ENCODE peak calls at places on chromosomes 16 and 17, in four cellular contexts. One of them, this sample, is unnamed. For H3K36me3, the result is how much of the 10 kb centered on the place peaks cover.

GRCh38 chr17:77990301-77990700 is 31.8 kb downstream of the TNRC6C start:
- DNase-seq in lung: no peak
- DNase-seq in spleen: no peak
- DNase-seq in heart right ventricle: no peak
- DNase-seq in this sample: no peak

GRCh38 chr16:57446530-57447141 is 549 bp downstream of the CIAPIN1 start:
- DNase-seq in lung: peak
- DNase-seq in spleen: no peak
- DNase-seq in heart right ventricle: peak
- DNase-seq in this sample: peak

GRCh38 chr17:45902892-45903346 is 8.6 kb downstream of the MAPT start:
- DNase-seq in lung: no peak
- DNase-seq in spleen: no peak
- DNase-seq in heart right ventricle: no peak
- DNase-seq in this sample: no peak

GRCh38 chr17:39622380-39623006 is 4.3 kb upstream of the PPP1R1B start:
- DNase-seq in lung: no peak
- DNase-seq in spleen: no peak
- DNase-seq in heart right ventricle: no peak
- DNase-seq in this sample: no peak

GRCh38 chr16:17302213-17302612 is 168.5 kb downstream of the XYLT1 start:
- DNase-seq in lung: no peak
- DNase-seq in spleen: no peak
- DNase-seq in heart right ventricle: no peak
- DNase-seq in this sample: no peak

GRCh38 chr17:51255673-51256072 is 4.2 kb downstream of the MBTD1 start:
- DNase-seq in lung: no peak
- DNase-seq in spleen: no peak
- DNase-seq in heart right ventricle: no peak
- DNase-seq in this sample: no peak

GRCh38 chr16:89286096-89286495 is 68.6 kb downstream of the ZNF778 start:
- DNase-seq in lung: no peak
- DNase-seq in spleen: no peak
- DNase-seq in heart right ventricle: no peak
- DNase-seq in this sample: no peak

GRCh38 chr16:4687946-4688673 is 5.3 kb upstream of the NUDT16L1 start:
- DNase-seq in lung: no peak
- DNase-seq in spleen: peak
- DNase-seq in heart right ventricle: no peak
- DNase-seq in this sample: no peak

GRCh38 chr17:73878923-73879322 is 234.7 kb upstream of the SDK2 start:
- DNase-seq in lung: no peak
- DNase-seq in spleen: no peak
- DNase-seq in heart right ventricle: no peak
- DNase-seq in this sample: no peak

GRCh38 chr17:60579090-60579489 is 20.9 kb upstream of the PPM1D start:
- DNase-seq in lung: no peak
- DNase-seq in spleen: no peak
- DNase-seq in heart right ventricle: no peak
- DNase-seq in this sample: no peak

GRCh38 chr16:54750249-54750648 is 180.4 kb upstream of the IRX5 start:
- DNase-seq in lung: no peak
- DNase-seq in spleen: no peak
- DNase-seq in heart right ventricle: no peak
- DNase-seq in this sample: no peak

GRCh38 chr16:54746596-54746995 is 184.1 kb upstream of the IRX5 start:
- DNase-seq in lung: no peak
- DNase-seq in spleen: no peak
- DNase-seq in heart right ventricle: no peak
- DNase-seq in this sample: no peak

GRCh38 chr16:54744998-54745397 is 185.7 kb upstream of the IRX5 start:
- DNase-seq in lung: no peak
- DNase-seq in spleen: no peak
- DNase-seq in heart right ventricle: no peak
- DNase-seq in this sample: no peak

GRCh38 chr16:54748611-54749190 is 182.0 kb upstream of the IRX5 start:
- DNase-seq in lung: no peak
- DNase-seq in spleen: no peak
- DNase-seq in heart right ventricle: no peak
- DNase-seq in this sample: no peak
- H3K4me3 ChIP-seq in lung: no peak
- H3K4me3 ChIP-seq in spleen: no peak
- H3K4me3 ChIP-seq in heart right ventricle: no peak
- H3K4me3 ChIP-seq in this sample: no peak

GRCh38 chr17:48261297-48261880 is 153.8 kb downstream of the SNX11 start:
- DNase-seq in lung: no peak
- DNase-seq in spleen: no peak
- DNase-seq in heart right ventricle: no peak
- DNase-seq in this sample: peak
- TF ChIP-seq CTCF in lung: no peak
- TF ChIP-seq CTCF in spleen: no peak
- TF ChIP-seq CTCF in heart right ventricle: peak
- TF ChIP-seq CTCF in this sample: peak

GRCh38 chr16:10045947-10046346 is 136.3 kb downstream of the GRIN2A start:
- DNase-seq in lung: no peak
- DNase-seq in spleen: no peak
- DNase-seq in heart right ventricle: no peak
- DNase-seq in this sample: no peak
- H3K36me3 ChIP-seq in lung: under half
- H3K36me3 ChIP-seq in spleen: under half
- H3K36me3 ChIP-seq in heart right ventricle: under half
- H3K36me3 ChIP-seq in this sample: under half

GRCh38 chr17:48053758-48054237 is 5.6 kb downstream of the NFE2L1 start:
- DNase-seq in lung: no peak
- DNase-seq in spleen: no peak
- DNase-seq in heart right ventricle: no peak
- DNase-seq in this sample: no peak

GRCh38 chr17:48055531-48056245 is 7.5 kb downstream of the NFE2L1 start:
- DNase-seq in lung: no peak
- DNase-seq in spleen: peak
- DNase-seq in heart right ventricle: no peak
- DNase-seq in this sample: peak

GRCh38 chr17:48052956-48053757 is 5.0 kb downstream of the NFE2L1 start:
- DNase-seq in lung: no peak
- DNase-seq in spleen: peak
- DNase-seq in heart right ventricle: peak
- DNase-seq in this sample: no peak

GRCh38 chr17:48056246-48056745 is 8.1 kb downstream of the NFE2L1 start:
- DNase-seq in lung: no peak
- DNase-seq in spleen: peak
- DNase-seq in heart right ventricle: no peak
- DNase-seq in this sample: no peak

GRCh38 chr17:48054238-48055185 is 6.4 kb downstream of the NFE2L1 start:
- DNase-seq in lung: peak
- DNase-seq in spleen: peak
- DNase-seq in heart right ventricle: peak
- DNase-seq in this sample: no peak
- H3K4me3 ChIP-seq in lung: no peak
- H3K4me3 ChIP-seq in spleen: peak
- H3K4me3 ChIP-seq in heart right ventricle: peak
- H3K4me3 ChIP-seq in this sample: no peak

GRCh38 chr17:66952031-66952524 is 12.4 kb upstream of the CACNG4 start:
- DNase-seq in lung: peak
- DNase-seq in spleen: no peak
- DNase-seq in heart right ventricle: no peak
- DNase-seq in this sample: peak

GRCh38 chr17:66953661-66954060 is 10.8 kb upstream of the CACNG4 start:
- DNase-seq in lung: no peak
- DNase-seq in spleen: no peak
- DNase-seq in heart right ventricle: no peak
- DNase-seq in this sample: no peak

GRCh38 chr17:66951605-66951953 is 12.9 kb upstream of the CACNG4 start:
- DNase-seq in lung: no peak
- DNase-seq in spleen: no peak
- DNase-seq in heart right ventricle: no peak
- DNase-seq in this sample: peak

GRCh38 chr17:66954632-66955031 is 9.9 kb upstream of the CACNG4 start:
- DNase-seq in lung: no peak
- DNase-seq in spleen: no peak
- DNase-seq in heart right ventricle: no peak
- DNase-seq in this sample: no peak

GRCh38 chr17:66952681-66953638 is 11.5 kb upstream of the CACNG4 start:
- DNase-seq in lung: no peak
- DNase-seq in spleen: no peak
- DNase-seq in heart right ventricle: no peak
- DNase-seq in this sample: peak
- TF ChIP-seq CTCF in lung: no peak
- TF ChIP-seq CTCF in spleen: no peak
- TF ChIP-seq CTCF in heart right ventricle: no peak
- TF ChIP-seq CTCF in this sample: peak

GRCh38 chr16:8919934-8920465 is 37.8 kb downstream of the LITAFD start:
- DNase-seq in lung: no peak
- DNase-seq in spleen: no peak
- DNase-seq in heart right ventricle: no peak
- DNase-seq in this sample: peak

GRCh38 chr16:8914098-8914497 is 31.9 kb downstream of the LITAFD start:
- DNase-seq in lung: no peak
- DNase-seq in spleen: no peak
- DNase-seq in heart right ventricle: no peak
- DNase-seq in this sample: no peak

GRCh38 chr16:8919089-8919933 is 37.2 kb downstream of the LITAFD start:
- DNase-seq in lung: no peak
- DNase-seq in spleen: no peak
- DNase-seq in heart right ventricle: no peak
- DNase-seq in this sample: no peak

GRCh38 chr16:8915722-8916321 is 33.7 kb downstream of the LITAFD start:
- DNase-seq in lung: no peak
- DNase-seq in spleen: no peak
- DNase-seq in heart right ventricle: no peak
- DNase-seq in this sample: no peak

DNA sequence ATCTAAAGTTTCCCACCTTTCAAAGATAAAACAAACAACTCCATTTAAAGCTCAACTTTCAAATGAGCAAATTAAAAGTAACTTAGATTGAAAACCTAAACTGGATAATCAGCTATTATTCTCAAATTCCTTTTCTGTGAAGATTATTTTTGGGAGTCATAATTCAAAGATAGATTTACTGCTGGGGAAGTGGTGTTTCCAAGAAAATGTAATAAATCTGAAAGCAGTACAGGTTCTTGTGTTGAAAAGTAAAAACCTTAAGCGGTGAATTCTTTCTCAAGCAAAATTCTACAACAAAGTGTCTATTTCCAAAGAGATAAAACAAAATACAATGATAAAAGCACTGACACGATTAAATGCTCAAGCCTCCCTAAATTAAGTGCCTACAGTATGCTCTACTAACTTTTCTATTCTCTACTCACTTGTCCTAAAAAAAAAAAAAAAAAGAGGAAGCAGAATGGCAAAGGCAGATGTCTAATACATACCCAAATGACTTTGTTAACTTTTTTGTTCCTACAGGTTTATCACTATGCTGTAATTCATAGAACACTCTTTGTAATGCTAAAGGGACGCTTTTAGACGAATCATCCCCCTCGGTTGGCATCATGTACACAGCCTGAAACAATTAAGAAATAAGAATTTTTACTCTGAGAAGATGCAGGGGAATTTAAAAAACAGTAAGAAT is 34.5 kb downstream of the LITAFD start:
- DNase-seq in lung: no peak
- DNase-seq in spleen: no peak
- DNase-seq in heart right ventricle: no peak
- DNase-seq in this sample: no peak
- H3K36me3 ChIP-seq in lung: under half
- H3K36me3 ChIP-seq in spleen: half or more
- H3K36me3 ChIP-seq in heart right ventricle: under half
- H3K36me3 ChIP-seq in this sample: under half

GRCh38 chr17:31565652-31566051 is 174.2 kb downstream of the RAB11FIP4 start:
- DNase-seq in lung: no peak
- DNase-seq in spleen: no peak
- DNase-seq in heart right ventricle: no peak
- DNase-seq in this sample: no peak

GRCh38 chr17:31566247-31566991 is 174.9 kb downstream of the RAB11FIP4 start:
- DNase-seq in lung: no peak
- DNase-seq in spleen: no peak
- DNase-seq in heart right ventricle: no peak
- DNase-seq in this sample: no peak

GRCh38 chr17:31562447-31562846 is 171.0 kb downstream of the RAB11FIP4 start:
- DNase-seq in lung: no peak
- DNase-seq in spleen: no peak
- DNase-seq in heart right ventricle: no peak
- DNase-seq in this sample: no peak

GRCh38 chr17:31564883-31565297 is 173.4 kb downstream of the RAB11FIP4 start:
- DNase-seq in lung: no peak
- DNase-seq in spleen: no peak
- DNase-seq in heart right ventricle: peak
- DNase-seq in this sample: no peak

DNA sequence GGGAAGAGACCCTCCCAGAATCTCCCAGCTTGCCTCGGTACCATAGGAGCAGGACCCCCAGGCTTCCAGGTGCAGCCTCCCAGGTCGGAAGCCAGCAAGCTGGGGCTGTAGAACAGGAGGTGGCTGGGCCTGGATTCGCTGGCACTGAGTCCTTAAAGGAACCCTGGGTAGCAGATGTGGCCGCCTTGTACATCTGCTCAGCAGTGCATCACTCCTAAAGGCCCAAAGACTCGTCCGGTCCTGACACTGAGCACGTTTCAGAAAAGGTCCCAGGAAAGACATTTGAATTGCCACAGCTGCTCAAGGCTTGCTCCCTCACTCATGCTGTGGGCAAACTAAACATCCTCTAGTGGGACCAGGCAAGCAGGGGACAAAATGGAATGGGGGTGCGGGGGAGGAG is 172.8 kb downstream of the RAB11FIP4 start:
- DNase-seq in lung: no peak
- DNase-seq in spleen: no peak
- DNase-seq in heart right ventricle: no peak
- DNase-seq in this sample: no peak
- H3K4me3 ChIP-seq in lung: no peak
- H3K4me3 ChIP-seq in spleen: no peak
- H3K4me3 ChIP-seq in heart right ventricle: no peak
- H3K4me3 ChIP-seq in this sample: no peak

This sample was measured in Caco-2.